ENCODE peak calls at places on chromosomes 4 and X, in four cellular contexts. X is heart right ventricle, I is right lobe of liver, Z is small intestine. V is an unnamed sample.

GRCh38 chrX:7996414-7996813 is 69.2 kb upstream of the PNPLA4 start:
- DNase-seq in X (peak; percentile 11), I (no peak), Z (peak; percentile 31), V (peak; percentile 21)

GRCh38 chrX:20159811-20160385 is 18.3 kb upstream of the EIF1AX start:
- DNase-seq in X (no peak), I (no peak), Z (no peak), V (no peak)

GRCh38 chr4:89213382-89213701 is 94.3 kb downstream of the GPRIN3 start:
- DNase-seq in X (no peak), I (no peak), Z (no peak), V (peak; percentile 1)

GRCh38 chrX:155071694-155072215 is 447 bp downstream of the BRCC3 start:
- DNase-seq in X (no peak), I (no peak), Z (peak; percentile 13), V (no peak)

GRCh38 chrX:48522291-48522690 is 683 bp downstream of the EBP start:
- DNase-seq in X (no peak), I (peak; percentile 37), Z (peak; percentile 69), V (no peak)

GRCh38 chrX:37646254-37646653 is 39.3 kb upstream of the XK start:
- DNase-seq in X (no peak), I (no peak), Z (no peak), V (no peak)

GRCh38 chrX:17031827-17032226 is 85.4 kb downstream of the REPS2 start:
- DNase-seq in X (no peak), I (no peak), Z (no peak), V (no peak)

GRCh38 chrX:15873566-15873965 is 19.0 kb upstream of the AP1S2 start:
- DNase-seq in X (no peak), I (no peak), Z (peak; percentile 53), V (no peak)

GRCh38 chr4:83025563-83025962 is 9.4 kb upstream of the COPS4 start:
- DNase-seq in X (no peak), I (no peak), Z (no peak), V (no peak)

GRCh38 chrX:18574591-18574990 is 97.3 kb downstream of the RS1 start:
- DNase-seq in X (peak; percentile 24), I (no peak), Z (peak; percentile 27), V (peak; percentile 67)

GRCh38 chr4:110484029-110484428 is 8.1 kb downstream of the ENPEP start:
- DNase-seq in X (no peak), I (no peak), Z (no peak), V (no peak)

GRCh38 chr4:18021720-18022571 is at the start of gene LCORL:
- DNase-seq in X (peak; percentile 93), I (peak; percentile 95), Z (peak; percentile 97), V (peak; percentile 93)
- H3K4me3 ChIP-seq in X (peak within 1 kb of the TSS; percentile 74), I (peak within 1 kb of the TSS; percentile 73), Z (peak within 1 kb of the TSS; percentile 94), V (peak within 1 kb of the TSS; percentile 95)

GRCh38 chr4:3762753-3763511 is 3.3 kb upstream of the ADRA2C start:
- DNase-seq in X (no peak), I (no peak), Z (no peak), V (no peak)

GRCh38 chr4:3767569-3768288 is 1.5 kb downstream of the ADRA2C start:
- DNase-seq in X (no peak), I (peak; percentile 45), Z (peak; percentile 22), V (peak; percentile 4)

GRCh38 chr4:3766791-3767561 is 791 bp downstream of the ADRA2C start:
- DNase-seq in X (no peak), I (no peak), Z (no peak), V (no peak)

GRCh38 chr4:3766207-3766790 is at the start of gene ADRA2C:
- DNase-seq in X (peak; percentile 13), I (no peak), Z (no peak), V (no peak)

DNA sequence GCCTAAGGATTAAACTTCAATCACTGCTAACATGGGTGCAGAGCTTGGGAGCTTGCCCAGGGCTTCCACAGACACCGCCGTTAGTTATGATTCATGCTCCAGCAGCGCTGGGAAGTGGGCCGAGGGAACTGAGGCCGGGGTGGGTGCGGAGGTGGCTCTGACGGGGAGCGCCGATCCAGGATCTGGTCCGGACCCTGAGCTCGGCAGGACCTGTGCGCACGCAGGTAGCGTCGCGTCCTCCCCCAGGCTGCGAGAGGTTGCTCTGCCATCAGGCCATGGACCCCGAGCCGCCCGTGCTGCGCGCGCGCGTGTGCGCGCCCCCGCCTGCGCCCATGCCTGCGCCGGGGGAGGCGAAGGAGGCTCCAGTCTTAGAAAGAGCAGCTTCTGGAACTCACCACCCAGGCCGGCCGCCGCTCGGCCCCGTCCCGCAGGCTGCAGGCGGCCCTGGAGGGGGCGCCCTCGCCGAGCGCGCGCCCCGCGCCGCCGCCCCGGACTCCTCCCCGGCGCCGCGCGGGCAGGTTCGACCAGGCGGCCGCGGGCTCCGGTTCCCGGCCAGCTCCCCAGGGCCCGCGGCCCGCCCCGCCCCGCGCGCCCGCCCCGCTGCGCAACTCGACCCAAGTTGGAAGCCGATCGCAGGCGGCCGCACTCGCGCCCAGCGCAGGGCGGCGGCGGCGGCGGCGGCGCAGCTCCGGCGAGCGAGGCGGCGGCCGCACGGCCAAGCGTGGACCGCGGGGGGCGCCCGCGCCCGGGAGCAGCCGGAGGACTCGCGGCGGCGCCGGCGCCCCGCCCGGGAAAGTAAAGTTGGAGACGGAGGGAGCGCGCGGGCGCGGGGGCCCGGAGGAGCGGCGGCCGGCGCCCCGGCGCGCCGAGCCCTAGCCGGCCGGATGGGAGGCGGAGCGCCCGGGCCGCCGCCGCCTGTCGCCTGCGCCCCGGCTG is 646 bp upstream of the ADRA2C start:
- DNase-seq in X (peak; percentile 20), I (peak; percentile 40), Z (peak; percentile 1), V (peak; percentile 27)
- H3K4me3 ChIP-seq in X (peak overlapping the region; percentile 52), I (peak overlapping the region; percentile 39), Z (no peak overlapping the region), V (peak overlapping the region; percentile 25)

GRCh38 chrX:137427813-137428212 is 138.1 kb upstream of the ZIC3 start:
- DNase-seq in X (no peak), I (no peak), Z (no peak), V (no peak)
- H3K4me3 ChIP-seq in X (peak overlapping the region; percentile 57), I (peak overlapping the region; percentile 43), Z (no peak overlapping the region), V (peak overlapping the region; percentile 60)

GRCh38 chr4:25029479-25030282 is 1.1 kb downstream of the LGI2 start:
- DNase-seq in X (no peak), I (no peak), Z (peak; percentile 1), V (no peak)

GRCh38 chr4:25030283-25031076 is at the start of gene LGI2:
- DNase-seq in X (peak; percentile 44), I (peak; percentile 36), Z (no peak), V (no peak)

GRCh38 chr4:25032126-25032525 is 1.4 kb upstream of the LGI2 start:
- DNase-seq in X (no peak), I (no peak), Z (no peak), V (peak; percentile 48)

DNA sequence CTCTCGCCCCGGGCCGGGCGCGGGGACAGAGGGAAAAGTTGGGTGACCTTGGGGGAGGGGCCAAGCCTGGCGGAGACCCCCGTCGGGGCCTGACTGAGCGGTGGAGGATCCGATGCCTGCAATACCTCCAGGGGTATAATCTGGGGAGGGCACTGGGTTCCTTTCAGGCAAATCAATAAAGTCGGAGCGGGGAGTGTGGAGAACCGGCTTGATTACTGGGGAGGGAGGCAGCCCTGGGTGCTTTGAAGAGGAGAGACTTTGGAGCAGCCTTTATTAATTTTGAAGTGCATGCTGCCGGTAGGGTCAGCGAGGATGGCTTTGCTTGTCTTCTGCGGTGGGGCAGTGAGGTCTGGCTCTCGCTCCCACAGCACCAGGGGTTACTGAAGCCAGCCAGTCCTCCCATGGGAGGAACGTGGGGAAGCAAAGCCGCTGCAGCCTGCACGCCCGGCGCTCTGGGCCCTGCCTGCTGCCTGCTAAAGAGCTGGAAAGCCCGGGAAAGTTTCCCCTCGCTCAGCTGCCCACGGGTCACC is 396 bp upstream of the LGI2 start:
- DNase-seq in X (no peak), I (peak; percentile 22), Z (peak; percentile 1), V (peak; percentile 18)
- H3K4me3 ChIP-seq in X (peak overlapping the region; percentile 71), I (peak overlapping the region; percentile 44), Z (peak overlapping the region; percentile 38), V (peak overlapping the region; percentile 40)

GRCh38 chr4:176782191-176782590 is 10.5 kb downstream of the VEGFC start:
- DNase-seq in X (no peak), I (no peak), Z (no peak), V (no peak)
- H3K4me3 ChIP-seq in X (peak overlapping the region; percentile 24), I (no peak overlapping the region), Z (no peak overlapping the region), V (no peak overlapping the region)